ENCODE peak calls at places on chromosomes 7 and 10, in six cellular contexts. O, Z, D, T, U and J are unnamed samples.

GRCh38 chr7:26487780-26488535 is 196.3 kb downstream of the SNX10 start:
- DNase-seq in U (no peak), O (no peak), Z (no peak), T (no peak), D (no peak), J (no peak)

GRCh38 chr7:145884716-145885514 is 231.7 kb upstream of the CNTNAP2 start:
- DNase-seq in U (no peak), O (no peak), Z (no peak), T (no peak), D (no peak), J (no peak)

GRCh38 chr7:105759670-105760548 is 116.5 kb downstream of the ATXN7L1 start:
- DNase-seq in D (peak; percentile 62), O (peak; percentile 37), T (peak; percentile 71), U (peak; percentile 76), Z (no peak), J (no peak)

GRCh38 chr7:103593691-103594090 is 147.7 kb upstream of the SLC26A5 start:
- DNase-seq in Z (no peak), T (peak; percentile 13), D (no peak), U (no peak), O (peak; percentile 49), J (no peak)

GRCh38 chr10:84269773-84270172 is 24.9 kb downstream of the RGR start:
- DNase-seq in U (peak; percentile 36), Z (no peak), O (peak; percentile 79), T (peak; percentile 92), D (no peak), J (no peak)

GRCh38 chr7:12965767-12966166 is 278.3 kb downstream of the ARL4A start:
- DNase-seq in O (peak; percentile 72), Z (no peak), U (no peak), D (no peak), T (no peak), J (no peak)

GRCh38 chr7:94396606-94397005 is 1.9 kb downstream of the COL1A2 start:
- DNase-seq in O (no peak), D (no peak), Z (no peak), T (no peak), U (peak; percentile 76), J (no peak)

GRCh38 chr7:70243443-70243842 is 645.2 kb downstream of the AUTS2 start:
- DNase-seq in U (no peak), T (no peak), Z (no peak), D (no peak), O (no peak), J (no peak)

GRCh38 chr10:71232089-71232998 is 20.0 kb downstream of the UNC5B start:
- DNase-seq in U (peak; percentile 61), O (no peak), T (no peak), D (no peak), Z (peak; percentile 91), J (no peak)

GRCh38 chr7:154591544-154591943 is 411.4 kb downstream of the PAXIP1 start:
- DNase-seq in O (no peak), U (no peak), D (peak; percentile 30), T (no peak), Z (no peak), J (no peak)

GRCh38 chr7:65287023-65287422 is 86.6 kb upstream of the ZNF92 start:
- DNase-seq in Z (no peak), O (peak; percentile 14), D (no peak), T (no peak), U (peak; percentile 8), J (no peak)

GRCh38 chr10:91088300-91089140 is 131.9 kb upstream of the PCGF5 start:
- DNase-seq in T (peak; percentile 15), D (no peak), U (peak; percentile 45), Z (no peak), O (peak; percentile 4), J (no peak)

GRCh38 chr10:8840356-8840755 is 785.9 kb downstream of the GATA3 start:
- DNase-seq in O (no peak), Z (no peak), D (no peak), T (no peak), U (no peak), J (no peak)

GRCh38 chr7:105003275-105003674 is 10.7 kb upstream of the KMT2E start:
- DNase-seq in T (peak; percentile 82), Z (no peak), D (peak; percentile 63), U (peak; percentile 70), O (peak; percentile 76), J (no peak)

GRCh38 chr7:52325237-52325636 is 710.2 kb upstream of the POM121L12 start:
- DNase-seq in D (no peak), O (no peak), U (no peak), Z (no peak), T (no peak), J (no peak)

GRCh38 chr7:31764457-31764856 is 77.4 kb downstream of the PPP1R17 start:
- DNase-seq in U (no peak), Z (no peak), O (no peak), D (no peak), T (no peak), J (no peak)

GRCh38 chr7:102439963-102440795 is 6.8 kb downstream of the ORAI2 start:
- DNase-seq in O (peak; percentile 56), U (peak; percentile 73), T (peak; percentile 79), D (peak; percentile 49), Z (no peak), J (no peak)

GRCh38 chr7:101942603-101943210 is 125.3 kb downstream of the CUX1 start:
- DNase-seq in U (no peak), Z (no peak), T (no peak), O (peak; percentile 28), D (no peak), J (no peak)

GRCh38 chr7:71361633-71362032 is 229.7 kb downstream of the GALNT17 start:
- DNase-seq in D (no peak), O (no peak), T (no peak), Z (no peak), U (no peak), J (no peak)

GRCh38 chr10:130935051-130935450 is 376.5 kb downstream of the TCERG1L start:
- DNase-seq in U (no peak), T (no peak), Z (no peak), O (no peak), D (peak; percentile 52), J (no peak)

DNA sequence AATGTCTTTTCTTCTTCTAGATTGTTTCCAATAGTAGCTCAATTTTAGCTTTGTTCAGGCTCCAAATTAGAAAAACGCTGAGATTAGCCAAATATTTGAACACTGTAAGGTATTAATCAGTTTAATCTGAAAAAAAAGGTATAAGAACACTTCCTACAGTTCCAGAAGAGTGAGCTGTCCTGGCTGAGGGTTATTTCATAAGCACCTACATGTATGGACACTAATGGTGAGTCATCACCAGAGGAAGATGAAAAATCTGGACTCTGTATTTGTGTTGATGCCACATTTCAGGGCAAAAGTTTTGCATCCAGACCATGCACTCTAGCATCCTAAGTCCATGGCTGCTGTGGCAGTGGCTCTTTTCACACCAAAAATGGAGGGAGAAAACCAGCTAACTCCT is 189.5 kb downstream of the ANKRD30A start:
- DNase-seq in O (peak; percentile 78), U (no peak), Z (no peak), T (no peak), D (no peak), J (no peak)
- H3K9me3 ChIP-seq in O (peaks cover 3% of the 10 kb centered on the region), U (peaks cover 3% of the 10 kb centered on the region), Z (no peaks in the 10 kb centered on the region), T (peaks cover 11% of the 10 kb centered on the region), D (no peaks in the 10 kb centered on the region), J (no peaks in the 10 kb centered on the region)

DNA sequence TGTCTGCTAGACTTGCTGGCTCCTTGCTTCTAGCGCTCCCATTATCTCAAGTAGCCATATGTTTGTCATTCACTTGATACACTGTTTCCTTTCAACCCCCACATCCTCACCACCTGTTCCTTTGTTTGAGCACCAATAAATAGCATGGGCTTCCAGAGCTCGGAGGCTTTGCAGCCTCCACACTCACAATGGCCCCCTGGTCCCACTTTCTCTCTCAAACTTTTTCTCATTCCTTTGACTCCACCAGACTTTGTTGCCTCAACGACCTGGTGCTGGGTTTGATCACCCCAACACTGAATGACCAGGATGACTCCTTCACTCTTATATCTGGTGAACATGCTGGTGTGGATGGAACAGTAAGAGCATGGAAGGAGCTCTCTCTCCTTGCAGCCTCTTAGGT is 114.5 kb upstream of the TRIM24 start:
- DNase-seq in Z (no peak), T (no peak), D (no peak), U (no peak), O (no peak), J (no peak)
- H3K9me3 ChIP-seq in Z (no peaks in the 10 kb centered on the region), T (peaks cover 11% of the 10 kb centered on the region), D (peaks cover 7% of the 10 kb centered on the region), U (peaks cover 4% of the 10 kb centered on the region), O (peaks cover 13% of the 10 kb centered on the region), J (peaks cover 42% of the 10 kb centered on the region)

GRCh38 chr7:130957722-130958360 is 223.8 kb upstream of the KLF14 start:
- DNase-seq in O (no peak), T (no peak), U (no peak), D (no peak), Z (no peak), J (no peak)
- H3K9me3 ChIP-seq in O (no peaks in the 10 kb centered on the region), T (no peaks in the 10 kb centered on the region), U (no peaks in the 10 kb centered on the region), D (no peaks in the 10 kb centered on the region), Z (no peaks in the 10 kb centered on the region), J (no peaks in the 10 kb centered on the region)

GRCh38 chr7:157556339-157556944 is 219.6 kb downstream of the DNAJB6 start:
- DNase-seq in O (no peak), U (no peak), Z (no peak), D (no peak), T (no peak), J (no peak)
- H3K9me3 ChIP-seq in O (peaks cover 45% of the 10 kb centered on the region), U (no peaks in the 10 kb centered on the region), Z (no peaks in the 10 kb centered on the region), D (no peaks in the 10 kb centered on the region), T (peaks cover 65% of the 10 kb centered on the region), J (no peaks in the 10 kb centered on the region)

GRCh38 chr10:37831495-37832333 is 25.7 kb downstream of the ZNF248 start:
- DNase-seq in Z (no peak), T (no peak), D (no peak), U (no peak), O (no peak), J (no peak)

GRCh38 chr10:37821237-37821636 is 36.2 kb downstream of the ZNF248 start:
- DNase-seq in O (no peak), T (no peak), U (no peak), D (no peak), Z (no peak), J (no peak)

GRCh38 chr10:37826806-37827205 is 30.6 kb downstream of the ZNF248 start:
- DNase-seq in U (no peak), O (no peak), D (no peak), Z (no peak), T (no peak), J (no peak)
- H3K9me3 ChIP-seq in U (peaks cover 9% of the 10 kb centered on the region), O (peaks cover 23% of the 10 kb centered on the region), D (no peaks in the 10 kb centered on the region), Z (peaks cover 5% of the 10 kb centered on the region), T (peaks cover 18% of the 10 kb centered on the region), J (peaks cover 71% of the 10 kb centered on the region)

GRCh38 chr10:103207141-103207540 is 14.1 kb upstream of the NT5C2 start:
- DNase-seq in T (no peak), O (no peak), Z (no peak), D (no peak), U (no peak), J (no peak)
- H3K9me3 ChIP-seq in T (peaks cover 9% of the 10 kb centered on the region), O (no peaks in the 10 kb centered on the region), Z (no peaks in the 10 kb centered on the region), D (no peaks in the 10 kb centered on the region), U (no peaks in the 10 kb centered on the region), J (no peaks in the 10 kb centered on the region)

DNA sequence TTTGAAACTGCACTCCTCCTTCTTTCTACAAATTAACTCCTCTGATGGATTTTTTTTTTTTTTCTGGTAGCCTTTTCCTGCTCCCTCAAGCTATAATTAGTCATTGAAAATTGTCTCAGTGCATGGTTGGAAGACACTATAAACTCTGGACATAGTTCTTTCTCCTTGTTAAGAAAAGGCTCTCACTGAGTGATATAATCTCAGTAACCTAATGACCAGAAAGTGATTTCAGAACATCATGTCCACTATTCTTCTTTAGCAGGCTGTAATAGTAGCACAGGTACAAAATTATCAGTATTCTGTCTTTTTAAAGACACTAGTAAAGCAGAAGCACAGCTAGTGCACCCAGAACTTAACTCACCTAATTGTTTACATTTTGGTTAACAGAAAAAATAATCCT is 752.6 kb upstream of the PHF14 start:
- DNase-seq in T (no peak), O (no peak), Z (no peak), D (no peak), U (no peak), J (no peak)
- H3K9me3 ChIP-seq in T (no peaks in the 10 kb centered on the region), O (no peaks in the 10 kb centered on the region), Z (no peaks in the 10 kb centered on the region), D (no peaks in the 10 kb centered on the region), U (no peaks in the 10 kb centered on the region), J (peaks cover 5% of the 10 kb centered on the region)